ENCODE peak calls at places on chromosomes 2 and 18, in four cellular contexts. One of them, this sample, is unnamed.

GRCh38 chr18:49024808-49025361 is 74.1 kb upstream of the SMAD7 start:
- DNase-seq in GM12878: no peak
- DNase-seq in K562: no peak
- DNase-seq in SK-N-SH: peak; percentile 63
- DNase-seq in this sample: no peak

GRCh38 chr2:237486819-237487448 is at the start of gene MLPH:
- DNase-seq in GM12878: no peak
- DNase-seq in K562: no peak
- DNase-seq in SK-N-SH: peak; percentile 81
- DNase-seq in this sample: peak; percentile 41

GRCh38 chr18:75305984-75306383 is 95.4 kb downstream of the TSHZ1 start:
- DNase-seq in GM12878: no peak
- DNase-seq in K562: no peak
- DNase-seq in SK-N-SH: no peak
- DNase-seq in this sample: no peak

GRCh38 chr18:3748081-3748480 is 298.1 kb downstream of the TGIF1 start:
- DNase-seq in GM12878: no peak
- DNase-seq in K562: no peak
- DNase-seq in SK-N-SH: no peak
- DNase-seq in this sample: no peak

GRCh38 chr2:181457741-181458425 is 697 bp downstream of the ITGA4 start:
- DNase-seq in GM12878: no peak
- DNase-seq in K562: no peak
- DNase-seq in SK-N-SH: peak; percentile 59
- DNase-seq in this sample: peak; percentile 29

GRCh38 chr2:15092691-15093090 is 460.2 kb downstream of the LRATD1 start:
- DNase-seq in GM12878: no peak
- DNase-seq in K562: no peak
- DNase-seq in SK-N-SH: no peak
- DNase-seq in this sample: no peak

GRCh38 chr2:177143444-177143843 is 69.2 kb upstream of the HNRNPA3 start:
- DNase-seq in GM12878: no peak
- DNase-seq in K562: no peak
- DNase-seq in SK-N-SH: no peak
- DNase-seq in this sample: no peak

GRCh38 chr18:63238711-63239110 is 80.9 kb downstream of the BCL2 start:
- DNase-seq in GM12878: no peak
- DNase-seq in K562: no peak
- DNase-seq in SK-N-SH: no peak
- DNase-seq in this sample: peak; percentile 22

GRCh38 chr2:149080104-149080503 is 41.6 kb downstream of the LYPD6B start:
- DNase-seq in GM12878: no peak
- DNase-seq in K562: no peak
- DNase-seq in SK-N-SH: no peak
- DNase-seq in this sample: no peak

GRCh38 chr2:64604929-64605550 is 48.7 kb downstream of the SERTAD2 start:
- DNase-seq in GM12878: no peak
- DNase-seq in K562: no peak
- DNase-seq in SK-N-SH: no peak
- DNase-seq in this sample: no peak

GRCh38 chr2:238791345-238791744 is 56.5 kb upstream of the TWIST2 start:
- DNase-seq in GM12878: no peak
- DNase-seq in K562: no peak
- DNase-seq in SK-N-SH: no peak
- DNase-seq in this sample: no peak

GRCh38 chr2:148614332-148615049 is 30.1 kb upstream of the EPC2 start:
- DNase-seq in GM12878: peak; percentile 53
- DNase-seq in K562: peak; percentile 35
- DNase-seq in SK-N-SH: no peak
- DNase-seq in this sample: peak; percentile 22

GRCh38 chr18:49690307-49690706 is 123.0 kb downstream of the ACAA2 start:
- DNase-seq in GM12878: no peak
- DNase-seq in K562: no peak
- DNase-seq in SK-N-SH: no peak
- DNase-seq in this sample: no peak

GRCh38 chr2:46538393-46538792 is 59.0 kb downstream of the TMEM247 start:
- DNase-seq in GM12878: no peak
- DNase-seq in K562: no peak
- DNase-seq in SK-N-SH: no peak
- DNase-seq in this sample: no peak

GRCh38 chr18:2218101-2218500 is 353.2 kb downstream of the METTL4 start:
- DNase-seq in GM12878: no peak
- DNase-seq in K562: no peak
- DNase-seq in SK-N-SH: no peak
- DNase-seq in this sample: no peak

GRCh38 chr2:178962152-178962551 is 87.8 kb downstream of the CCDC141 start:
- DNase-seq in GM12878: no peak
- DNase-seq in K562: no peak
- DNase-seq in SK-N-SH: no peak
- DNase-seq in this sample: no peak

GRCh38 chr2:219247678-219248642 is 2.7 kb downstream of the STK16 start:
- DNase-seq in GM12878: no peak
- DNase-seq in K562: peak; percentile 9
- DNase-seq in SK-N-SH: no peak
- DNase-seq in this sample: no peak

GRCh38 chr2:124347209-124347608 is 322.1 kb downstream of the CNTNAP5 start:
- DNase-seq in GM12878: no peak
- DNase-seq in K562: no peak
- DNase-seq in SK-N-SH: no peak
- DNase-seq in this sample: no peak

GRCh38 chr2:205700331-205701132 is 18.2 kb downstream of the NRP2 start:
- DNase-seq in GM12878: no peak
- DNase-seq in K562: no peak
- DNase-seq in SK-N-SH: no peak
- DNase-seq in this sample: no peak

GRCh38 chr2:36356990-36357505 is 1.5 kb downstream of the CRIM1 start:
- DNase-seq in GM12878: no peak
- DNase-seq in K562: no peak
- DNase-seq in SK-N-SH: peak; percentile 22
- DNase-seq in this sample: no peak

GRCh38 chr2:38428940-38429339 is 51.9 kb upstream of the ATL2 start:
- DNase-seq in GM12878: no peak
- DNase-seq in K562: no peak
- DNase-seq in SK-N-SH: no peak
- DNase-seq in this sample: no peak

GRCh38 chr2:144607899-144608477 is 88.1 kb upstream of the ZEB2 start:
- DNase-seq in GM12878: no peak
- DNase-seq in K562: no peak
- DNase-seq in SK-N-SH: no peak
- DNase-seq in this sample: no peak

GRCh38 chr2:96541753-96542152 is 5.2 kb downstream of the ARID5A start:
- DNase-seq in GM12878: no peak
- DNase-seq in K562: no peak
- DNase-seq in SK-N-SH: peak; percentile 14
- DNase-seq in this sample: no peak

GRCh38 chr18:48356909-48357631 is 52.1 kb downstream of the ZBTB7C start:
- DNase-seq in GM12878: no peak
- DNase-seq in K562: no peak
- DNase-seq in SK-N-SH: peak; percentile 30
- DNase-seq in this sample: no peak

GRCh38 chr18:23629444-23629946 is 33.2 kb downstream of the ANKRD29 start:
- DNase-seq in GM12878: peak; percentile 45
- DNase-seq in K562: no peak
- DNase-seq in SK-N-SH: no peak
- DNase-seq in this sample: no peak

GRCh38 chr2:219645631-219646527 is 18.4 kb downstream of the SLC4A3 start:
- DNase-seq in GM12878: no peak
- DNase-seq in K562: no peak
- DNase-seq in SK-N-SH: no peak
- DNase-seq in this sample: no peak

GRCh38 chr2:119679526-119679837 is 481 bp downstream of the TMEM177 start:
- DNase-seq in GM12878: no peak
- DNase-seq in K562: no peak
- DNase-seq in SK-N-SH: no peak
- DNase-seq in this sample: no peak

GRCh38 chr2:119680457-119681195 is 1.6 kb downstream of the TMEM177 start:
- DNase-seq in GM12878: no peak
- DNase-seq in K562: no peak
- DNase-seq in SK-N-SH: no peak
- DNase-seq in this sample: no peak

GRCh38 chr2:119681196-119681867 is 2.3 kb downstream of the TMEM177 start:
- DNase-seq in GM12878: no peak
- DNase-seq in K562: no peak
- DNase-seq in SK-N-SH: no peak
- DNase-seq in this sample: no peak

GRCh38 chr2:119679846-119680245 is 845 bp downstream of the TMEM177 start:
- DNase-seq in GM12878: no peak
- DNase-seq in K562: no peak
- DNase-seq in SK-N-SH: no peak
- DNase-seq in this sample: no peak

DNA sequence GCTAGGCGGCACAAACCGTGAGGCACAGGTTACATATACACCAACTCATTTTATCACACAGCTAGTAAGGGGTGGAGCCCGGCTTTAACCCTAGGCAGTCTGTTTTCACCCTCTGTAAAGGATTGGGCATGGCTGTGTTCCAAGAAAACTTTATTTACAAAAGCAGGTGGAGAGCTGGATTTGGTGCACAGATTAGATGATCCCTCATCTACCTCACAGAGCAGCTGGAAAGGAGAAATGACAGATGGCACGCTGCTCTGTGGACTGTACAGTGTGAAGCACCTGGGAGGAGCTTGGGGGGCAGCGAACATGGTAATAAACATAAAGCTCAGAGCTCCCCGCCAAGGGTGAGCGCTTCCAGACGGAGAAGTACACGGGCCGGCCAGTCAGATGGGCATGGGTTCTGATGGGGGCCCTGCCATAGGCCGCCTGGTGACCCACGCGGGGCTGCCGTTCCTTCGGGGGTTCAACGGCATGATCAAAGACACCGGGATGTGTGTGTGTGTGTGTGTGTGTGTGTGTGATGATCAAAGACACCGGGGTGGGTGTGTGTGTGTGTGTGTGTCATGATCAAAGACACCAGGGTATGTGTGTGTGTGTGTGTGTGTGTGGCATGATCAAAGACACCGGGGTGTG is 862 bp upstream of the TMEM177 start:
- DNase-seq in GM12878: no peak
- DNase-seq in K562: no peak
- DNase-seq in SK-N-SH: peak; percentile 49
- DNase-seq in this sample: no peak
- TF ChIP-seq USF1 in GM12878: no peak
- TF ChIP-seq USF1 in K562: no peak
- TF ChIP-seq USF1 in SK-N-SH: no peak
- TF ChIP-seq USF1 in this sample: no peak

DNA sequence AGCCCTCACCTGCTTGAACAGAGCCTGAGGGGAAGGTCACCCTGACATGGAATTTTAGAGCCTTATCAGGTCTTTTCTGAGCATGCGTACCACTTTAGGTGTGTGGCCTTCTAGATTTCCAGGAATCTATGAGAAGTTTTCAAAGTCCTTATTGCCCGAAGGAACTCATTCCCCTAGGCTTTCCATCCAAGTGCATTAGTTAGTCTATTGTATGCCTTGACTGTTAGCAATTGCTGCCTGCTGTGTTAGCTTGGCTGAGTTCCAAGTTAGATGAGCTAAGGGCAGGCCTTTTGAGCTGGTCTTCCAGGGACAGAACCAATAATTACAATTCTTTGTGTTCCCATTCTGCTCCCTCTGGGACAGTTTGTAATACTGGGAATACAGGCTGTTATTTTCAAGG is 30.8 kb upstream of the PUM2 start:
- DNase-seq in GM12878: no peak
- DNase-seq in K562: no peak
- DNase-seq in SK-N-SH: peak; percentile 64
- DNase-seq in this sample: no peak
- TF ChIP-seq USF1 in GM12878: no peak
- TF ChIP-seq USF1 in K562: no peak
- TF ChIP-seq USF1 in SK-N-SH: no peak
- TF ChIP-seq USF1 in this sample: no peak

GRCh38 chr18:9323750-9324445 is 10.7 kb upstream of the TWSG1 start:
- DNase-seq in GM12878: no peak
- DNase-seq in K562: no peak
- DNase-seq in SK-N-SH: no peak
- DNase-seq in this sample: no peak
- TF ChIP-seq USF1 in GM12878: no peak
- TF ChIP-seq USF1 in K562: no peak
- TF ChIP-seq USF1 in SK-N-SH: no peak
- TF ChIP-seq USF1 in this sample: no peak

DNA sequence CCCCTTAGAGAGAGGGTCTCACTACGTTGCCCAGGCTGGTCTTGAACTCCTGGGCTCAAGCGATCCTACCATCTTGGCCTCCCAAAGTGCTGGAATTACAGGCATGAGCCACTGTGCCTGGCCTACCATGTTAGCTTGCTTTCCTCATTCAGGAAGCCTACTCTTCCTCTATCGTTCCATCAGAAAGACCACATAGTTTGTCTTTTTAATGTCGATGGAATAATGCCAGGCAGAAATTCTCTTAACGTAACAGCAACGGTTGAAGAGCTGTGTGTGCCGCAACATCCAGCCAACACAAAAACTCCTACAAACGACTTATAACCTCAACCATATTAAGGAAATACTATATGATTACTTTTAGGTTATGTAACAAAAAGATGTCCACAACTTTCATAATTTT is 10.6 kb downstream of the ITGB1BP1 start:
- DNase-seq in GM12878: no peak
- DNase-seq in K562: no peak
- DNase-seq in SK-N-SH: no peak
- DNase-seq in this sample: no peak
- TF ChIP-seq USF1 in GM12878: no peak
- TF ChIP-seq USF1 in K562: no peak
- TF ChIP-seq USF1 in SK-N-SH: no peak
- TF ChIP-seq USF1 in this sample: no peak

DNA sequence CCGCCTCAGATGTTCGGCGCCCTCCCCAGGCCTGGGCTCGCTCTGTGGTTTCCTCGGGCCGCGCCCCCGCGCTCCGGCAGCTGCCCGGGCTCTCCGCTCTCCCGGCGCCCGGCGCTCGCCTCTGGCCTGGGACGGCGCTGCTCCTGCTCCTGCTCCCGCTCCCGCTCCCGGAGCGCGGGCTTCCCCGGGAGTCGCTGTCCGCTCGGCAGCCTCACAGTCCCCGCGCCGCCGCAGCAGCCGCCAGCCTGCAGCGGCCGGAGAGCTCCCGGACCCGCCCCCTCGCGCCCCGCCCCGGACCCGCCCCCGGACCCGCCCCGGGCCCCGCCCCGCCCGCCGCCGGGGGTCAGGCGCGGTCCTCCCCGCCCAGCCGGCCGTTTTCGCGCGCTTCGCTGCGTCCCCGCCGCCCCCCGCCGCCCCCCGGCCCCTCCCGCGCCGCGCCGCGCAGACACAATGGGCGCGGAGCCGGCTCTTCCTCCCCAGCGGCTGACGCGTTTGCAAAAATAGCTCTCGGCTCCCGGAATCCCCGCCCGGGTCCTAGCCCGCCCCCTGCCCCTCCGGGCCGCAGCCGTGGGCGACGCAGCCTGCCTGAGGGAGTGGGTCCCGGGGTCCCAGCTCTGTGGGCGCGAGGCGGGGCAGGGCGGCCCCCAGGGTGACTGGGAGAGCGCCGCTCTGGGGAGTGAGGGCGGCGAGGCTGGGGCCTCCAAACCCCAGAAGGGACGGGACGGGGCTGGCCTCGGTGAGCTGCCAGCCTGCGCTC is at the start of gene ARL4C:
- DNase-seq in GM12878: no peak
- DNase-seq in K562: peak; percentile 85
- DNase-seq in SK-N-SH: peak; percentile 95
- DNase-seq in this sample: peak; percentile 73
- TF ChIP-seq USF1 in GM12878: no peak
- TF ChIP-seq USF1 in K562: no peak
- TF ChIP-seq USF1 in SK-N-SH: no peak
- TF ChIP-seq USF1 in this sample: no peak